ENCODE peak calls at places on chromosome 12, in four cellular contexts. T, H, M and F are unnamed samples.

GRCh38 chr12:42475055-42475454 is 114.5 kb downstream of the PRICKLE1 start:
- DNase-seq in T (no peak), H (no peak), M (no peak), F (no peak)

GRCh38 chr12:6958609-6959375 is 7.6 kb downstream of the PTPN6 start:
- DNase-seq in T (no peak), M (peak), H (no peak), F (no peak)

GRCh38 chr12:25420116-25420515 is 133.0 kb downstream of the LMNTD1 start:
- DNase-seq in M (no peak), T (no peak), H (no peak), F (no peak)

GRCh38 chr12:27274706-27275105 is 30.6 kb downstream of the STK38L start:
- DNase-seq in H (no peak), T (no peak), M (no peak), F (no peak)

GRCh38 chr12:15534322-15534721 is 212.0 kb downstream of the PTPRO start:
- DNase-seq in H (no peak), T (no peak), M (no peak), F (peak)

GRCh38 chr12:24617471-24617870 is 331.4 kb downstream of the BCAT1 start:
- DNase-seq in T (no peak), H (no peak), M (no peak), F (no peak)

GRCh38 chr12:116267948-116268347 is 9.5 kb downstream of the MED13L start:
- DNase-seq in H (no peak), M (no peak), T (no peak), F (no peak)

GRCh38 chr12:113980537-113981337 is 14.6 kb upstream of the RBM19 start:
- DNase-seq in H (no peak), M (peak), T (no peak), F (peak)

GRCh38 chr12:48815281-48816110 is 2.8 kb upstream of the CACNB3 start:
- DNase-seq in T (peak), M (peak), H (no peak), F (peak)

GRCh38 chr12:117042171-117042809 is 56.9 kb downstream of the TESC start:
- DNase-seq in H (no peak), T (no peak), M (no peak), F (peak)

GRCh38 chr12:102539651-102540553 is 59.5 kb upstream of the IGF1 start:
- DNase-seq in H (no peak), M (no peak), T (no peak), F (no peak)

GRCh38 chr12:49133014-49133413 is 1.8 kb upstream of the TUBA1B start:
- DNase-seq in T (no peak), M (no peak), H (no peak), F (no peak)

GRCh38 chr12:31773867-31774266 is 45.0 kb upstream of the AMN1 start:
- DNase-seq in M (no peak), H (no peak), T (no peak), F (no peak)

GRCh38 chr12:14810953-14811483 is 3.0 kb downstream of the SMCO3 start:
- DNase-seq in H (no peak), T (no peak), M (peak), F (peak)

GRCh38 chr12:58757422-58757821 is 162.9 kb downstream of the LRIG3 start:
- DNase-seq in M (no peak), H (no peak), T (no peak), F (no peak)

GRCh38 chr12:45547822-45548221 is 181.7 kb upstream of the ARID2 start:
- DNase-seq in M (no peak), T (no peak), H (no peak), F (no peak)

GRCh38 chr12:91613223-91613779 is 430.7 kb upstream of the DCN start:
- DNase-seq in T (no peak), H (no peak), M (no peak), F (no peak)

GRCh38 chr12:79835377-79835843 is 99.5 kb downstream of the PPP1R12A start:
- DNase-seq in H (no peak), T (no peak), M (no peak), F (no peak)

GRCh38 chr12:45655186-45655585 is 74.3 kb upstream of the ARID2 start:
- DNase-seq in M (peak), H (no peak), T (no peak), F (peak)

GRCh38 chr12:108350511-108350910 is 11.4 kb upstream of the CMKLR1 start:
- DNase-seq in T (no peak), H (no peak), M (no peak), F (no peak)

GRCh38 chr12:28191690-28192089 is 1.4 kb downstream of the CCDC91 start:
- DNase-seq in H (no peak), M (peak), T (no peak), F (peak)

GRCh38 chr12:69415471-69416275 is 54.5 kb upstream of the FRS2 start:
- DNase-seq in T (peak), M (peak), H (no peak), F (peak)

GRCh38 chr12:64077922-64078321 is 144.2 kb downstream of the KICS2 start:
- DNase-seq in T (no peak), H (no peak), M (no peak), F (no peak)

GRCh38 chr12:111434680-111435338 is 29.1 kb downstream of the SH2B3 start:
- DNase-seq in H (no peak), M (peak), T (peak), F (peak)

GRCh38 chr12:48183876-48184548 is 568 bp downstream of the CCDC184 start:
- DNase-seq in M (no peak), H (no peak), T (no peak), F (no peak)

GRCh38 chr12:98058838-98059237 is 456.6 kb upstream of the TMPO start:
- DNase-seq in T (no peak), H (no peak), M (no peak), F (no peak)

GRCh38 chr12:48969847-48970701 is 1.5 kb downstream of the WNT10B start:
- DNase-seq in H (no peak), M (no peak), T (no peak), F (peak)

GRCh38 chr12:50351120-50352043 is 45.0 kb downstream of the FAM186A start:
- DNase-seq in T (no peak), M (peak), H (no peak), F (peak)

GRCh38 chr12:117344716-117345115 is 16.7 kb downstream of the NOS1 start:
- DNase-seq in H (no peak), T (no peak), M (no peak), F (no peak)

GRCh38 chr12:128079-128478 is 61.5 kb downstream of the IQSEC3 start:
- DNase-seq in M (no peak), H (no peak), T (no peak), F (no peak)

GRCh38 chr12:57342207-57342691 is 88.6 kb downstream of the R3HDM2 start:
- DNase-seq in H (no peak), M (no peak), T (no peak), F (peak)

GRCh38 chr12:67482751-67483661 is 165.5 kb upstream of the DYRK2 start:
- DNase-seq in H (peak), T (peak), M (peak), F (no peak)

GRCh38 chr12:92505373-92506340 is 197.1 kb upstream of the PLEKHG7 start:
- DNase-seq in H (no peak), T (no peak), M (peak), F (no peak)

GRCh38 chr12:114327765-114328164 is 78.2 kb downstream of the TBX5 start:
- DNase-seq in M (no peak), H (no peak), T (no peak), F (no peak)

GRCh38 chr12:131042848-131043245 is 89.1 kb downstream of the ADGRD1 start:
- DNase-seq in H (no peak), T (no peak), M (no peak), F (no peak)

GRCh38 chr12:131044136-131044535 is 90.4 kb downstream of the ADGRD1 start:
- DNase-seq in H (no peak), T (no peak), M (no peak), F (no peak)

GRCh38 chr12:131044760-131045381 is 91.2 kb downstream of the ADGRD1 start:
- DNase-seq in H (no peak), M (no peak), T (no peak), F (no peak)

GRCh38 chr12:131041968-131042847 is 88.5 kb downstream of the ADGRD1 start:
- DNase-seq in T (no peak), M (no peak), H (no peak), F (no peak)

GRCh38 chr12:131043401-131043871 is 89.7 kb downstream of the ADGRD1 start:
- DNase-seq in M (no peak), T (no peak), H (no peak), F (no peak)
- TF ChIP-seq POLR2A in M (no peak), T (no peak), H (no peak), F (no peak)

GRCh38 chr12:95217377-95218163 is at the start of the genes FGD6 and VEZT:
- DNase-seq in H (peak), M (peak), T (peak), F (peak)
- TF ChIP-seq POLR2A in H (peak), M (peak), T (peak), F (peak)

GRCh38 chr12:56146492-56147460 is 5.6 kb upstream of the MYL6B start:
- DNase-seq in T (no peak), H (no peak), M (peak), F (no peak)
- TF ChIP-seq POLR2A in T (no peak), H (no peak), M (peak), F (no peak)

GRCh38 chr12:106854723-106855122 is 80.2 kb downstream of the RIC8B start:
- DNase-seq in M (no peak), H (no peak), T (no peak), F (no peak)
- TF ChIP-seq POLR2A in M (no peak), H (no peak), T (no peak), F (no peak)

GRCh38 chr12:122021822-122022392 is at the start of gene BCL7A:
- DNase-seq in M (peak), H (no peak), T (peak), F (peak)

GRCh38 chr12:122022393-122023338 is 982 bp downstream of the BCL7A start:
- DNase-seq in M (no peak), H (no peak), T (no peak), F (peak)

GRCh38 chr12:122021193-122021821 is 377 bp upstream of the BCL7A start:
- DNase-seq in H (no peak), M (peak), T (no peak), F (peak)

GRCh38 chr12:122024132-122024785 is 2.6 kb downstream of the BCL7A start:
- DNase-seq in M (no peak), T (no peak), H (no peak), F (peak)

DNA sequence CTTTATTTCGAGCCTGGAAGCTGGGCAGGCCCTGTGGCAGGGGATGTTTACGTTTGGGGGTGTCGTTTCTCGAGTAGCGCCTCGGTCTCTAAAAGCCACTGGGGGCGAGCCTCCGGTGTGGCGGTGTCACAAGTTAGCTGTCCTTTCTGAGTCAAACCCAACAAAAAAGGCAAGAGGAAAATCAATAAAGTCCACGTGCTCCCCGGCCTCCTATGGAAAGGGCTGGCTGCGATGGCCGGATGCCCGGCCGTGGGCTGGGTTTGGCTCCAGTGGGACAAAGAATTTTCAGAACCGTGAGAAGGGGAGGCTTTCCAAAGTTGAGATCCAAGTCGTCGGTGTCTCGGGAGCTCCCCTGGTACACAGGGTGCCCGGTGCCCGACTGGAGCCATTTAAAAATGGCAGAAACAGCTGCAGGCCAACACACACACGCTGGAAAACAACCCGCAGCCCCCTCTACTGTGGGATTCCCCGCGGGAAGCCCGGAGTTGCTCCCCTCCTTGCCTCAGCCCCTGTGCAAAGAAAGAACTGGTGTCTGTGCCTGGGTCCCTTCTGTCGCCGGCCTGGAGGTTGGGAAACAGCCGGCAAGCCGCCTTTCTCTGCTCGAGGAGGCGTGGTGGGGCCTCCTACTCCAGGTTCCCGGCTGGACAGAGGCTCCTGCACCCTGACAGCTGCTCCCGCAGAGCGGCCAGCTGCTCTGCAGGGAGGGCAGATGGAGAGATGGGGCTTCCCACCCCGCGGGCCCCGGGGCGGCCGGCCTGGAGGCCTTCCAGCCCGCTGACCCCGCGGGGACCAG is 1.9 kb downstream of the BCL7A start:
- DNase-seq in H (no peak), T (peak), M (peak), F (peak)
- TF ChIP-seq POLR2A in H (no peak), T (peak), M (peak), F (no peak)

GRCh38 chr12:12803186-12803585 is 10.0 kb upstream of the DDX47 start:
- DNase-seq in T (peak), M (peak), H (peak), F (peak)
- TF ChIP-seq POLR2A in T (no peak), M (peak), H (no peak), F (no peak)

GRCh38 chr12:122918827-122919226 is 22.9 kb upstream of the VPS37B start:
- DNase-seq in T (no peak), M (no peak), H (no peak), F (no peak)
- TF ChIP-seq POLR2A in T (no peak), M (no peak), H (no peak), F (no peak)

GRCh38 chr12:128802756-128803155 is 21.0 kb downstream of the SLC15A4 start:
- DNase-seq in H (no peak), T (no peak), M (no peak), F (no peak)

GRCh38 chr12:128801879-128802391 is 21.8 kb downstream of the SLC15A4 start:
- DNase-seq in M (no peak), H (no peak), T (peak), F (no peak)

GRCh38 chr12:128803788-128804187 is 20.0 kb downstream of the SLC15A4 start:
- DNase-seq in M (no peak), H (no peak), T (peak), F (no peak)

GRCh38 chr12:128798543-128799341 is 25.0 kb downstream of the SLC15A4 start:
- DNase-seq in T (peak), M (no peak), H (no peak), F (no peak)

GRCh38 chr12:128800606-128801005 is 23.2 kb downstream of the SLC15A4 start:
- DNase-seq in H (no peak), T (no peak), M (no peak), F (no peak)
- TF ChIP-seq POLR2A in H (peak), T (no peak), M (no peak), F (no peak)

GRCh38 chr12:56040963-56041578 is 647 bp upstream of the RPS26 start:
- DNase-seq in H (no peak), T (no peak), M (no peak), F (no peak)

GRCh38 chr12:56041579-56042429 is at the start of gene RPS26:
- DNase-seq in H (peak), M (peak), T (peak), F (peak)

GRCh38 chr12:56042430-56043203 is 899 bp downstream of the RPS26 start:
- DNase-seq in H (no peak), T (no peak), M (peak), F (peak)

GRCh38 chr12:56046027-56046780 is 4.5 kb downstream of the RPS26 start:
- DNase-seq in H (no peak), T (no peak), M (no peak), F (no peak)
- TF ChIP-seq POLR2A in H (no peak), T (no peak), M (no peak), F (no peak)

DNA sequence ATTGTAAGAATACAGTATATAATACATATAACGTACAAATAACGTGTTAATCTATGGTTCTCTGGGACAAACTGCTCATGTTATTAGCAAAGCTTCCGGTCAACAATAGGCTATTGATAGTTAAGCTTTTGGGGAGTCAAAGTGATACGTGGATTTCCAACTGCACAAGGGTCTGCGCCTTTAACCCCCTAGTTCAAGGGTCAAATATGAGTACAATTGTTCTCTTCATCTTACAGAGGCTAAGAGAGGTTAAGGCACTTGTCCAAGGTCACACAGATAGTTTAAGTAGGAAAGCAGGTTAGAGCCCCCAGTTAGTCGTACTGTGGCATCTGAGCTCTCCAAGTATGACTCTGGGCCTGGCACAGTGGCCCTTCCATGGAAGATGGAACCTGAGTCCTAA is 204.3 kb upstream of the KRR1 start:
- DNase-seq in M (no peak), T (no peak), H (no peak), F (no peak)
- TF ChIP-seq POLR2A in M (no peak), T (no peak), H (no peak), F (no peak)